ENCODE peak calls at places on chromosomes 12 and 14, in eight cellular contexts. C is hypothalamus; Y is GM06990; U is activated gamma-delta T cell treated with anti-CD3 and anti-CD28 coated beads, Interleukin-2, amount 50 U/mL, for 16 hours; I is EL; K is HTR-8/SVneo; Q is stimulated activated CD8-positive, alpha-beta memory T cell treated with anti-CD3 and anti-CD28 coated beads, Interleukin-12 subunit alpha, Interleukin-12 subunit beta, amount 100 ng/mL, for 4 hours; O is effector memory CD8-positive, alpha-beta T cell. M is an unnamed sample.

GRCh38 chr14:56821177-56821576 is 10.9 kb upstream of the OTX2 start:
- DNase-seq in C (no peak), Y (no peak), U (no peak), I (no peak), K (no peak), Q (no peak), O (no peak), M (no peak)

GRCh38 chr12:65638324-65638723 is 186.0 kb upstream of the HMGA2 start:
- DNase-seq in C (no peak), Y (no peak), U (no peak), I (no peak), K (no peak), Q (no peak), O (no peak), M (no peak)

GRCh38 chr12:13734753-13735152 is 246.6 kb downstream of the GRIN2B start:
- DNase-seq in C (no peak), Y (no peak), U (no peak), I (no peak), K (no peak), Q (no peak), O (no peak), M (no peak)

GRCh38 chr12:114920828-114921579 is 237.0 kb upstream of the TBX3 start:
- DNase-seq in C (no peak), Y (no peak), U (no peak), I (peak; percentile 48), K (no peak), Q (no peak), O (no peak), M (no peak)

GRCh38 chr12:4228122-4228580 is 45.4 kb upstream of the CCND2 start:
- DNase-seq in C (no peak), Y (no peak), U (no peak), I (no peak), K (no peak), Q (no peak), O (no peak), M (no peak)

GRCh38 chr14:104856869-104857860 is 7.9 kb upstream of the CEP170B start:
- DNase-seq in C (peak; percentile 59), Y (no peak), U (no peak), I (no peak), K (no peak), Q (no peak), O (no peak), M (no peak)

GRCh38 chr14:35414365-35414764 is 9.8 kb upstream of the NFKBIA start:
- DNase-seq in C (no peak), Y (no peak), U (no peak), I (peak; percentile 76), K (peak; percentile 25), Q (no peak), O (no peak), M (peak; percentile 71)

GRCh38 chr12:607541-608001 is 55.7 kb downstream of the NINJ2 start:
- DNase-seq in C (no peak), Y (no peak), U (no peak), I (no peak), K (no peak), Q (no peak), O (no peak), M (no peak)

GRCh38 chr12:65511134-65511912 is 232.8 kb downstream of the MSRB3 start:
- DNase-seq in C (peak; percentile 38), Y (no peak), U (no peak), I (no peak), K (no peak), Q (no peak), O (no peak), M (no peak)

GRCh38 chr12:98968896-98969295 is 323.8 kb downstream of the APAF1 start:
- DNase-seq in C (no peak), Y (no peak), U (no peak), I (no peak), K (no peak), Q (no peak), O (no peak), M (no peak)

GRCh38 chr12:109192358-109192757 is 76.0 kb downstream of the ACACB start:
- DNase-seq in C (no peak), Y (no peak), U (no peak), I (peak; percentile 74), K (peak; percentile 59), Q (no peak), O (no peak), M (peak; percentile 58)

GRCh38 chr14:52949711-52950409 is 990 bp downstream of the FERMT2 start:
- DNase-seq in C (no peak), Y (no peak), U (no peak), I (peak; percentile 62), K (peak; percentile 57), Q (no peak), O (peak; percentile 5), M (peak; percentile 30)

GRCh38 chr14:61280092-61280525 is 1.0 kb downstream of the TMEM30B start:
- DNase-seq in C (no peak), Y (no peak), U (no peak), I (no peak), K (no peak), Q (no peak), O (no peak), M (no peak)

GRCh38 chr14:95993768-95994592 is 45.2 kb upstream of the C14orf132 start:
- DNase-seq in C (peak; percentile 36), Y (no peak), U (no peak), I (peak; percentile 51), K (peak; percentile 44), Q (no peak), O (peak; percentile 16), M (peak; percentile 20)

GRCh38 chr12:6478406-6478805 is 7.9 kb upstream of the VAMP1 start:
- DNase-seq in C (no peak), Y (no peak), U (no peak), I (peak; percentile 68), K (no peak), Q (no peak), O (no peak), M (no peak)

GRCh38 chr12:124679533-124680371 is 112.3 kb upstream of the NCOR2 start:
- DNase-seq in C (peak; percentile 73), Y (no peak), U (no peak), I (no peak), K (no peak), Q (no peak), O (no peak), M (no peak)

GRCh38 chr12:28178775-28179174 is 11.5 kb upstream of the CCDC91 start:
- DNase-seq in C (no peak), Y (no peak), U (no peak), I (no peak), K (no peak), Q (no peak), O (no peak), M (no peak)

GRCh38 chr12:122850695-122851350 is 15.6 kb downstream of the HIP1R start:
- DNase-seq in C (no peak), Y (no peak), U (no peak), I (peak; percentile 67), K (no peak), Q (no peak), O (no peak), M (no peak)

GRCh38 chr12:53160000-53160399 is 20.5 kb upstream of the ZNF740 start:
- DNase-seq in C (no peak), Y (no peak), U (no peak), I (no peak), K (no peak), Q (no peak), O (no peak), M (no peak)

GRCh38 chr14:93953263-93953662 is 23.1 kb downstream of the ASB2 start:
- DNase-seq in C (no peak), Y (no peak), U (no peak), I (no peak), K (no peak), Q (no peak), O (no peak), M (no peak)

GRCh38 chr12:107106241-107107025 is 13.1 kb upstream of the CRY1 start:
- DNase-seq in C (no peak), Y (no peak), U (no peak), I (no peak), K (no peak), Q (no peak), O (no peak), M (no peak)

GRCh38 chr14:102451064-102451352 is 58.6 kb downstream of the ANKRD9 start:
- DNase-seq in C (peak; percentile 51), Y (no peak), U (no peak), I (no peak), K (no peak), Q (no peak), O (no peak), M (no peak)

GRCh38 chr14:95043732-95044462 is 113.4 kb downstream of the DICER1 start:
- DNase-seq in C (no peak), Y (no peak), U (no peak), I (no peak), K (no peak), Q (no peak), O (no peak), M (no peak)

GRCh38 chr12:96047621-96048211 is 12.3 kb upstream of the LTA4H start:
- DNase-seq in C (no peak), Y (no peak), U (no peak), I (peak; percentile 62), K (no peak), Q (no peak), O (no peak), M (peak; percentile 51)

GRCh38 chr12:62684586-62685295 is 218.1 kb downstream of the MON2 start:
- DNase-seq in C (no peak), Y (no peak), U (no peak), I (peak; percentile 50), K (no peak), Q (no peak), O (no peak), M (no peak)

GRCh38 chr14:24875203-24875840 is 174.6 kb downstream of the STXBP6 start:
- DNase-seq in C (no peak), Y (no peak), U (no peak), I (peak; percentile 27), K (no peak), Q (no peak), O (no peak), M (no peak)

GRCh38 chr12:86104087-86104486 is 152.1 kb downstream of the MGAT4C start:
- DNase-seq in C (no peak), Y (no peak), U (no peak), I (no peak), K (no peak), Q (no peak), O (no peak), M (no peak)

GRCh38 chr14:103127861-103128598 is 4.8 kb downstream of the TNFAIP2 start:
- DNase-seq in C (no peak), Y (no peak), U (no peak), I (no peak), K (no peak), Q (no peak), O (no peak), M (no peak)

GRCh38 chr12:123141615-123142517 is 9.0 kb downstream of the PITPNM2 start:
- DNase-seq in C (peak; percentile 36), Y (no peak), U (no peak), I (peak; percentile 70), K (no peak), Q (no peak), O (no peak), M (no peak)

GRCh38 chr14:65281991-65282908 is 130.3 kb upstream of the FUT8 start:
- DNase-seq in C (peak; percentile 82), Y (no peak), U (no peak), I (peak; percentile 93), K (peak; percentile 95), Q (no peak), O (no peak), M (no peak)

GRCh38 chr14:68950111-68950510 is 29.0 kb downstream of the ACTN1 start:
- DNase-seq in C (no peak), Y (no peak), U (no peak), I (peak; percentile 50), K (no peak), Q (no peak), O (no peak), M (no peak)

GRCh38 chr12:1355396-1355795 is 239.0 kb downstream of the FBXL14 start:
- DNase-seq in C (no peak), Y (no peak), U (no peak), I (no peak), K (no peak), Q (no peak), O (no peak), M (no peak)

GRCh38 chr14:88184956-88185355 is 138.1 kb downstream of the KCNK10 start:
- DNase-seq in C (no peak), Y (no peak), U (no peak), I (no peak), K (no peak), Q (no peak), O (no peak), M (no peak)

M was measured in HS-27A.